ENCODE peak calls at places on chromosomes 2 and 18, in four cellular contexts. K, B, H and Y are unnamed samples.

GRCh38 chr2:30655211-30655610 is 152.0 kb downstream of the CAPN13 start:
- DNase-seq in K (no peak), B (no peak), H (no peak), Y (no peak)

GRCh38 chr2:160562730-160563129 is 69.1 kb upstream of the RBMS1 start:
- DNase-seq in K (no peak), B (no peak), H (no peak), Y (no peak)

GRCh38 chr2:109222422-109222821 is 93.4 kb downstream of the SH3RF3 start:
- DNase-seq in K (no peak), B (no peak), H (no peak), Y (no peak)

GRCh38 chr2:173148520-173148919 is 72.9 kb downstream of the MAP3K20 start:
- DNase-seq in K (no peak), B (no peak), H (no peak), Y (peak)

GRCh38 chr18:2794159-2794558 is 52.6 kb upstream of the EMILIN2 start:
- DNase-seq in K (no peak), B (no peak), H (no peak), Y (no peak)

GRCh38 chr2:170221317-170222288 is 43.7 kb downstream of the MYO3B start:
- DNase-seq in K (peak), B (no peak), H (no peak), Y (peak)

GRCh38 chr2:107384426-107384825 is 442.3 kb upstream of the RGPD4 start:
- DNase-seq in K (no peak), B (no peak), H (no peak), Y (no peak)

GRCh38 chr2:45001629-45002385 is 7.4 kb downstream of the SIX2 start:
- DNase-seq in K (no peak), B (no peak), H (no peak), Y (no peak)

GRCh38 chr2:168521342-168521741 is 65.3 kb downstream of the CERS6 start:
- DNase-seq in K (no peak), B (no peak), H (no peak), Y (no peak)

GRCh38 chr2:40346535-40347354 is 105.1 kb downstream of the SLC8A1 start:
- DNase-seq in K (peak), B (no peak), H (no peak), Y (no peak)

GRCh38 chr2:230225486-230225885 is at the start of gene SP140:
- DNase-seq in K (no peak), B (no peak), H (no peak), Y (no peak)

GRCh38 chr2:113799375-113799774 is 42.9 kb upstream of the SLC35F5 start:
- DNase-seq in K (no peak), B (no peak), H (no peak), Y (no peak)

GRCh38 chr18:31261792-31262582 is 56.0 kb upstream of the DSG1 start:
- DNase-seq in K (no peak), B (no peak), H (no peak), Y (no peak)

GRCh38 chr18:75199327-75199726 is 9.6 kb downstream of the PTGR3 start:
- DNase-seq in K (peak), B (no peak), H (no peak), Y (no peak)

GRCh38 chr2:223222397-223222796 is 170.4 kb downstream of the KCNE4 start:
- DNase-seq in K (peak), B (no peak), H (no peak), Y (peak)

GRCh38 chr2:96680561-96681141 is 38.1 kb downstream of the FER1L5 start:
- DNase-seq in K (no peak), B (no peak), H (no peak), Y (no peak)

GRCh38 chr2:168978461-168978861 is 52.7 kb downstream of the ABCB11 start:
- DNase-seq in K (no peak), B (no peak), H (no peak), Y (no peak)

GRCh38 chr18:75023473-75023872 is 185.5 kb downstream of the PTGR3 start:
- DNase-seq in K (no peak), B (no peak), H (no peak), Y (no peak)

GRCh38 chr2:76731157-76731556 is 791.0 kb downstream of the LRRTM4 start:
- DNase-seq in K (no peak), B (no peak), H (no peak), Y (no peak)

GRCh38 chr18:74534150-74534969 is at the start of gene CNDP1:
- DNase-seq in K (no peak), B (no peak), H (no peak), Y (no peak)

GRCh38 chr18:39909706-39910105 is 2045.3 kb upstream of the PIK3C3 start:
- DNase-seq in K (peak), B (no peak), H (no peak), Y (no peak)

GRCh38 chr2:39139511-39140237 is 18.8 kb upstream of the SOS1 start:
- DNase-seq in K (no peak), B (no peak), H (no peak), Y (no peak)

GRCh38 chr2:140454717-140455116 is 1674.5 kb upstream of the NXPH2 start:
- DNase-seq in K (peak), B (no peak), H (peak), Y (peak)

GRCh38 chr2:212337486-212338343 is 200.9 kb downstream of the ERBB4 start:
- DNase-seq in K (no peak), B (no peak), H (no peak), Y (no peak)

GRCh38 chr2:190881480-190882326 is 1.1 kb downstream of the GLS start:
- DNase-seq in K (peak), B (peak), H (peak), Y (peak)

GRCh38 chr2:190881074-190881479 is 456 bp downstream of the GLS start:
- DNase-seq in K (no peak), B (no peak), H (no peak), Y (no peak)

GRCh38 chr2:190880374-190881073 is at the start of gene GLS:
- DNase-seq in K (peak), B (peak), H (peak), Y (peak)

GRCh38 chr2:190882327-190882766 is 1.7 kb downstream of the GLS start:
- DNase-seq in K (peak), B (no peak), H (no peak), Y (no peak)

DNA sequence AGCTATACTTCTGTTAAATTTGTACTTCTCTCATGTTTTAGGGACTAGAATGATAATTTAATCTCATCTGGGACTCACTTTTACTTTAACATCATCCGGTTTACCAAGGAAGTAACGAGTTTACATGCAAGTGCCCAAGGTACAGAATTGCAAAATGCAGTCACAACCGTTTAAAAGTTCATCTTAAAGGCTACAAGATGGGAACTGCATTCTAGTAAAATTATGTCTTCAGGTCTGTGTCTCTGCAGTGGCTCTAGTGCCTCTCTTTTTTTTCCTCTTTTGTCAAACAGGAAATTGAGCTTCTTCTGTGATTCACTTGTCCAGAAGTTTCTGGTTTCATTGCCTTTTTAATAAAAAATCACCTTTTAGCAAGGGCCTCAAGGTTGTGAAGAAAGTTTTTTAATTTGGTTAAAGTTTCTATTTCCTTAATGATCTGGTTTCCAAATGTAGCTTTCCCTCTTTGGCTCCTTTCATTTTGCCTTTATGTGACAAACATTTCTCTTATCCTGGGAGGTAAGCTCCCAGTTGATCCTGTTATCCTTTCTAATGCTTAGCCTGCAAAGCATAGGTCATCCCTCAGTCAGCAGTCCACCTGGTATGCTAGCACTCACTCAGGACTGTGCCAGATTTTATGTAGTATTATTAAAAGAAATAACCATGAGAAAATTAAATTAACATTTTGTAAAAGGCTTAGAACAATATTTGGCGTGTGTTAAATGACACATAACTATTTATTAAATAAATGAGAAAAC is 2.4 kb downstream of the GLS start:
- DNase-seq in K (peak), B (no peak), H (no peak), Y (peak)
- H3K4me3 ChIP-seq in K (peak), B (peak), H (peak), Y (peak)

DNA sequence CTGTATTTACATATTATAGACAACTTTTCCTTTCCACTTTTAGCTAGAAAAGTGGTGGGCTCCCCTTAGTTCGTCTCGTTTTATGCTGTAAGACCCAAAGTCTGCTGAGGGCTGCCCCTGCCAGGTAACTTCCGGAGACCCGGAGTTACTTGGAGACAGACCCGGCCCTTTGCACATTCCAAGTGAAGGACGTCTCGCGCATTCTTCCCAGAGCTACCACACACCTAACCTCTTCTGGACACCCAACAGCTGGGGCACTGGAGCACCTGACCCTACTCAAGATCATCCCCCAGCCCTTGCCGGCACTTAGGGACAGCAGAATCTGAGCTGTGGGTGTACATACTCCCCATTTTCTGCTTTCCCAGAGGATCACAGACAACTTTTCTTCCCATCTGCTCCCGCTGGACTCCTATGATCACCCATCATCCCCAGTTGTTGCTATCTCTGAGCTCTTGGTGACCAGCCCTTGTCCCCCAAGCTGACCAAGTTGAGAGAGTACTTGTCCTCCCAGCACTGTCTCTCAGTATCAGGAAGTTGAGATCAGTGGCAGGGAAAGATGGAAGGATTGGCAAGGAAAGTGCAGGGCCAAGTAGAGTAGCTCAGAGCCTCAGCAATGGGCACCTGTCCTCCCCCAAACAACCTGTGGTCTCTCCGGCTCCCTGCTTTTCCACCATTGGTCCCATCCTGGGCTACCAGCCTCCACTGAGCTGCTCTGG is 8.4 kb upstream of the SATB2 start:
- DNase-seq in K (no peak), B (no peak), H (no peak), Y (no peak)
- TF ChIP-seq EZH2 in K (no peak), B (no peak), H (no peak), Y (peak)

GRCh38 chr18:11849845-11850747 is 1.1 kb upstream of the CHMP1B start:
- DNase-seq in K (peak), B (peak), H (peak), Y (peak)
- TF ChIP-seq CTCF in K (no peak), B (no peak), H (no peak), Y (no peak)

GRCh38 chr2:231395188-231396057 is at the start of gene B3GNT7:
- DNase-seq in K (no peak), B (no peak), H (no peak), Y (no peak)
- H3K4me3 ChIP-seq in K (no peak), B (no peak), H (peak), Y (peak)

GRCh38 chr18:79787527-79788095 is 10.1 kb upstream of the KCNG2 start:
- DNase-seq in K (no peak), B (no peak), H (no peak), Y (no peak)
- TF ChIP-seq EZH2 in K (no peak), B (no peak), H (no peak), Y (no peak)

GRCh38 chr2:191839918-191840804 is 6.7 kb downstream of the CAVIN2 start:
- DNase-seq in K (peak), B (no peak), H (no peak), Y (no peak)
- TF ChIP-seq CTCF in K (peak), B (no peak), H (no peak), Y (no peak)

GRCh38 chr18:35038881-35039491 is 2.2 kb upstream of the MAPRE2 start:
- DNase-seq in K (peak), B (no peak), H (no peak), Y (no peak)
- H3K4me3 ChIP-seq in K (no peak), B (no peak), H (no peak), Y (no peak)

GRCh38 chr18:21443776-21444464 is 156.6 kb downstream of the ESCO1 start:
- DNase-seq in K (no peak), B (no peak), H (no peak), Y (no peak)
- TF ChIP-seq EZH2 in K (no peak), B (no peak), H (no peak), Y (no peak)

GRCh38 chr2:217254111-217254510 is 394.2 kb upstream of the TNP1 start:
- DNase-seq in K (no peak), B (no peak), H (no peak), Y (no peak)

GRCh38 chr2:217249086-217249485 is 389.2 kb upstream of the TNP1 start:
- DNase-seq in K (no peak), B (no peak), H (no peak), Y (no peak)

GRCh38 chr2:217248312-217248935 is 388.6 kb upstream of the TNP1 start:
- DNase-seq in K (no peak), B (peak), H (no peak), Y (no peak)

GRCh38 chr2:217249490-217250451 is 389.9 kb upstream of the TNP1 start:
- DNase-seq in K (no peak), B (no peak), H (no peak), Y (no peak)

GRCh38 chr2:217252181-217252580 is 392.3 kb upstream of the TNP1 start:
- DNase-seq in K (no peak), B (no peak), H (no peak), Y (no peak)
- TF ChIP-seq CTCF in K (no peak), B (no peak), H (no peak), Y (no peak)